ENCODE peak calls at places on chromosomes 6 and 20, in seven cellular contexts. X is stomach; P is kidney; I is heart left ventricle; Z is body of pancreas; N is CD4-positive, CD25-positive, alpha-beta regulatory T cell; J is cardiac muscle cell. O is an unnamed sample. For H3K36me3 and H3K9me3, the result is how much of the 10 kb centered on the place peaks cover.

GRCh38 chr6:27238010-27238983 is 9.2 kb upstream of the PRSS16 start:
- DNase-seq in X (no peak), P (no peak), I (no peak), Z (no peak), N (no peak), J (no peak), O (no peak)

GRCh38 chr20:63538204-63539091 is 1.3 kb upstream of the PTK6 start:
- DNase-seq in X (peak), P (peak), I (no peak), Z (peak), N (peak), J (no peak), O (no peak)

GRCh38 chr20:63750807-63751470 is 11.4 kb downstream of the SLC2A4RG start:
- DNase-seq in X (no peak), P (peak), I (no peak), Z (no peak), N (peak), J (no peak), O (no peak)

GRCh38 chr20:53515749-53516148 is 77.9 kb downstream of the ZNF217 start:
- DNase-seq in X (no peak), P (no peak), I (no peak), Z (no peak), N (no peak), J (no peak), O (no peak)

GRCh38 chr6:78810146-78810545 is 57.2 kb upstream of the IRAK1BP1 start:
- DNase-seq in X (no peak), P (no peak), I (no peak), Z (no peak), N (no peak), J (peak), O (peak)

GRCh38 chr20:62058941-62059340 is 6.7 kb downstream of the TAF4 start:
- DNase-seq in X (no peak), P (no peak), I (no peak), Z (no peak), N (no peak), J (no peak), O (peak)

GRCh38 chr6:132007474-132008190 is 56.5 kb upstream of the CCN2 start:
- DNase-seq in X (no peak), P (no peak), I (no peak), Z (no peak), N (no peak), J (no peak), O (no peak)

GRCh38 chr20:49878977-49879376 is 36.4 kb downstream of the SPATA2 start:
- DNase-seq in X (no peak), P (no peak), I (no peak), Z (no peak), N (no peak), J (no peak), O (no peak)

DNA sequence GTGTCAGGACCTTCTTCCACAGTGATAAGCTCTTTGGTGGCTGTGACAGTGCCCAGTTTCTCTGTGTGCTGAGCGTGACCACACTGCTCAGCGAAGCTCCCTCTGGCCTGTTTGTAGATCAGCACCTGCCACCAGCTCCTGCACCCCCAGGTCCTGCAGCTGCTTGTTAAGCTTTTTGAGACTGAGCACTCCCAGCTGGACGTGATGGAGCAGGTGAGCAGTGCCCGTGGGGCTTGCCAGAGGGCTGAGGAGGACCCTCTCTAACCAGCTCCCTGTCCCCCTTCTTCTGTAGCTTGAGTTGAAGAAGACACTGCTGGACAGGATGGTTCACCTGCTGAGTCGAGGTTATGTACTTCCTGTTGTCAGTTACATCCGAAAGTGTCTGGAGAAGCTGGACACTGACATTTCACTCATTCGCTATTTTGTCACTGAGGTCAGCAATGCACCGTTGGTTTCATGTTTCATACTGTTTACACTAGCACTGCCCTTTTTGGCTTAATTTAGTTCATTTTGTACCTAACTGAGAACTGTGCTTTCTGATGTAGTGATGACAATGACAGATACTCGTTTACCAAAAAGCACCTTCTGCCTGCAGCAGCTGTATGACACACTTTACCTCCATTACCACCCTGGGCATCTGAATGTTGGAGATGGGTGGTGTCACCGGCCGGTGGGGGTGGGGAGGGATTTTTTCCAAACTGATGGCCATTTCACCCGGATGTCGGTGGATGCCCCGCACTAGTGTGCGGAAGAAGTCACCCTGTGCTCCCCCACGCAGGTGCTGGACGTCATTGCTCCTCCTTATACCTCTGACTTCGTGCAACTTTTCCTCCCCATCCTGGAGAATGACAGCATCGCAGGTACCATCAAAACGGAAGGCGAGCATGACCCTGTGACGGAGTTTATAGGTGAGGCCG is 12.5 kb downstream of the NELFCD start:
- DNase-seq in X (no peak), P (no peak), I (no peak), Z (peak), N (no peak), J (no peak), O (no peak)
- H3K36me3 ChIP-seq in X (half or more), P (half or more), I (half or more), Z (under half), N (half or more), J (half or more), O (under half)

GRCh38 chr6:2795960-2796359 is 30.8 kb downstream of the WRNIP1 start:
- DNase-seq in X (no peak), P (no peak), I (no peak), Z (no peak), N (no peak), J (no peak), O (no peak)
- H3K4me3 ChIP-seq in X (no peak), P (no peak), I (no peak), Z (no peak), N (no peak), J (no peak), O (no peak)

DNA sequence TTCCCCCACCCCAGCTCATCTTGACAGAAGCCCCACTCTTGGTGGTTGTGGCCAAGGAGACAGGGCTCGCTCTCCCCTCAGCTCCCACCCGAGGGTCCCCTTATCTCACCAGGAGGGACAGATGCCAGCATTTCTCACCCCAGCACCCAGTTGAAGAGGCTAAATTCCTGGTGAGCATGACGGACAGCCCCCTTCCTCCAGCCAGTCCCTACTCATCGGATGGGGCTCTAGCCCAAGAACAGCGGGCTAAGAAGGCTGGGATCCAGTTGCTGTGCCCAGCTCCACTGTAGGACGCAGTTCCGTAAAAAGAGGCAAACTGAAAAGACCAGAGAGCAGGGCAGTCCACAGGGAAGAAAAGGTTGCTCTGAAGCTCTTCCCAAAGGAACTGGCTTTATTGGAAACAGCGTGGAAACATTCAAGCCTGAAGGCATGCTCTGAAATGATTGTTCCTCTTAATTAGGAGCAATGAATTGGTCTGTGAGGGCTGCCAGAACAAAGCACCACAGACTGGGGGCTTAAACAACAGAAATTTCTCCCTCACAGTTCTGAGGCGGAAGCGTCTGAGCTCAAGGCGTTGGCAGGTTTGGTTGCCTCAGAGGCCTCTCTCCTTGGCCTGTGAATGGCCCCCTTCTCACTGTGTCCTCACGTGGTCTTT is 17.9 kb upstream of the KIF25 start:
- DNase-seq in X (no peak), P (no peak), I (no peak), Z (no peak), N (no peak), J (no peak), O (no peak)
- H3K9me3 ChIP-seq in X (under half), P (under half), I (under half), Z (under half), N (under half), J (under half), O (under half)

GRCh38 chr20:2932497-2932896 is 59.2 kb downstream of the PTPRA start:
- DNase-seq in X (no peak), P (no peak), I (no peak), Z (no peak), N (no peak), J (peak), O (no peak)

DNA sequence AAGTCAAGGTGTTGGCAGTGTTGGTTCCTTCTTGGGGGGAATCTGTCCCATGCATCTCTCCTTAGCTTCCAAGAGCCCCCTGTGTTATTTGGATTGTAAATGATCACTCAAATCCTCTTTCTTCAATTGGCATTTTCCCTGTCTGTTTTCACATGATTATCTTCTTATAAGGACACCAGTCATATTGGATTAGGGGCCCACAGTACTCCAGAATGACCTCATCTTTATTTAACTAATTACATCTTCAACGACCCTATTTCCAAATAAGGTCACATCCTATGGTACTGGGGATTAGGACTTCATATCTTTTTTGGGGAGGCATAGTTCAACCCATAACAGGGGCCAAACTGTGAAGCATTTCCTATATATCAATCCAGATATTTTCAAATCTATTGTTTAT is 57.3 kb downstream of the PTPRA start:
- DNase-seq in X (no peak), P (no peak), I (no peak), Z (no peak), N (no peak), J (no peak), O (no peak)
- H3K36me3 ChIP-seq in X (under half), P (under half), I (under half), Z (under half), N (under half), J (under half), O (under half)

GRCh38 chr6:134316733-134317431 is 1.0 kb downstream of the SGK1 start:
- DNase-seq in X (no peak), P (no peak), I (no peak), Z (no peak), N (no peak), J (no peak), O (peak)
- H3K4me3 ChIP-seq in X (peak), P (peak), I (peak), Z (no peak), N (peak), J (peak), O (peak)

GRCh38 chr6:38525888-38526287 is 113.8 kb downstream of the BTBD9 start:
- DNase-seq in X (no peak), P (no peak), I (no peak), Z (no peak), N (no peak), J (no peak), O (no peak)

GRCh38 chr6:38524436-38525145 is 115.1 kb downstream of the BTBD9 start:
- DNase-seq in X (no peak), P (no peak), I (no peak), Z (no peak), N (no peak), J (no peak), O (no peak)

GRCh38 chr6:38527371-38527770 is 112.4 kb downstream of the BTBD9 start:
- DNase-seq in X (no peak), P (no peak), I (no peak), Z (no peak), N (no peak), J (no peak), O (no peak)

GRCh38 chr6:38531134-38531533 is 108.6 kb downstream of the BTBD9 start:
- DNase-seq in X (no peak), P (no peak), I (no peak), Z (no peak), N (no peak), J (no peak), O (no peak)

GRCh38 chr6:38528196-38528965 is 111.3 kb downstream of the BTBD9 start:
- DNase-seq in X (no peak), P (peak), I (no peak), Z (no peak), N (no peak), J (no peak), O (no peak)
- H3K9me3 ChIP-seq in X (under half), P (under half), I (under half), Z (under half), N (under half), J (under half), O (under half)

DNA sequence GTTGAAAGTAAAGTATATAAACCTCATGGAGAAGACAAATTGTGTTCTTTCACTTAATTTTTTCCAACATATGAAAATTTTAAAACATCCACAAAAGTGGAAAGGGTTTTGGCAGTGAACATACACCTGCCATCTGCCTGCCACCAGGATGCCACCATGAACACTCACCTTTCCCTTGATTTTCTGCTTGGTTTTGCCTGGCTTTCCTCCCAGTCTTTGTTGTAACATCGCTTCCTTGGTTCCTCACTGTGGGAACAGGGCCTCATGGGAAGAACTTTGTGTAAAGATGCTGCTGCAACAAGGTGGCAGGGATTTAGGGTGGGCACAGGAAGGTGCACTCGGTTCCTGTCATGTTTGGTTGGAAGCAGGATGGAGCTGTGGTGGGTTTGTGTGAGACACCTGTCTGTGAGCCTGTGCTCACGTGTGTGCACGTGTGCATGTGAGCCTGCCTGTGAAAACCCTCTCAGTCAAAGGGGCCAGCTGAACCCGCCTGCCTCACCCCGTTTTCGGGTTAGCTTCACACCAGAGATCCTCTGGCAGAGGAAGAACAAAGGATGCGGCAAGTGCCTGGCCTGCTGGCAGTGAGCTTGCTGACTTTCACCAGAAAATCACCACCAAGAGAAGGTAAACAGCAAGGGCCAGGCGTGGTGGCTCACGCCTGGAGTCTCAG is 11.0 kb upstream of the RBM38 start:
- DNase-seq in X (peak), P (peak), I (no peak), Z (no peak), N (no peak), J (no peak), O (no peak)
- H3K36me3 ChIP-seq in X (half or more), P (under half), I (half or more), Z (under half), N (under half), J (under half), O (under half)

GRCh38 chr20:60200305-60200918 is 242.2 kb downstream of the CDH26 start:
- DNase-seq in X (no peak), P (peak), I (no peak), Z (no peak), N (no peak), J (no peak), O (no peak)

GRCh38 chr20:60199866-60200265 is 241.6 kb downstream of the CDH26 start:
- DNase-seq in X (no peak), P (no peak), I (no peak), Z (no peak), N (no peak), J (no peak), O (no peak)

GRCh38 chr20:60201198-60201597 is 243.0 kb downstream of the CDH26 start:
- DNase-seq in X (no peak), P (no peak), I (no peak), Z (no peak), N (no peak), J (no peak), O (no peak)

GRCh38 chr20:60203451-60203850 is 245.2 kb downstream of the CDH26 start:
- DNase-seq in X (no peak), P (no peak), I (no peak), Z (no peak), N (no peak), J (no peak), O (no peak)

GRCh38 chr20:60202046-60202445 is 243.8 kb downstream of the CDH26 start:
- DNase-seq in X (no peak), P (no peak), I (no peak), Z (no peak), N (no peak), J (no peak), O (no peak)
- H3K4me3 ChIP-seq in X (no peak), P (no peak), I (no peak), Z (no peak), N (no peak), J (no peak), O (no peak)

DNA sequence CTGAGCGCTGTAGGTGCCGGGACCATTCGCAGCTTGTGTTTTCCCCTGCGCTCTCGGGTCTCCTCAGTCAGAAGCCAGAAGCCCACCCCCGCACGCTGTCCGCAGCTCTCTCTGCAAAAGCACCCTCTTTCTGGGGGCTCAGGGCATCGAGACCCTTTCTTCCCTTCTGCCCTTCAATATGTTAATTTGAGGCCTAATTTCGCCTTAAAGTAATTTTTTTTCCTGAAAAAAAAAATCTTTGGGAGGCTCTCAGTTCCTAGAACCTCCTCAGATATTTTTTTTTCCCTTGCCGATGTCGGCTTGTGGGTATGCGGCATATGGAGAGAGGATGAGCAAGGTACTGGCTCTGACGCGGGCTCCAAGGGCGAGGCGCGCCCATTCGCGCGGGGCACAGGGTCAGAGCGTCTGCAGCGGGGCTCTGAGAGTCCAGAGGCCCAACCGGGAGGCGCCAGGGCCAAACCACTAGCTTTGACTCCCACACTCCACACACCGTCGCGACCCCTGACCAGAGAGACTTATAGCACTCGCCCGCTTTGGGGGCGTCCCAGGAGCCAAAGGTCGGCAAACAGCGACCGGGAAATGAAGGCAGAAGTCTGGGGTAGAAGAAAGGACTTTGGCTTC is 893 bp downstream of the PRDM13 start:
- DNase-seq in X (no peak), P (no peak), I (no peak), Z (no peak), N (no peak), J (no peak), O (no peak)
- H3K9me3 ChIP-seq in X (under half), P (under half), I (under half), Z (under half), N (under half), J (under half), O (under half)

GRCh38 chr6:36976005-36976261 is 10.1 kb downstream of the MTCH1 start:
- DNase-seq in X (no peak), P (no peak), I (no peak), Z (no peak), N (no peak), J (no peak), O (no peak)
- H3K36me3 ChIP-seq in X (half or more), P (half or more), I (half or more), Z (under half), N (half or more), J (under half), O (under half)